ENCODE peak calls at places on chromosomes 4 and X, in five cellular contexts. G, C, A, Y and F are unnamed samples.

GRCh38 chr4:7288751-7289523 is 96.6 kb downstream of the SORCS2 start:
- DNase-seq in A (no peak), C (no peak), G (no peak), Y (no peak), F (no peak)

GRCh38 chrX:42396136-42396535 is 381.8 kb downstream of the PPP1R2C start:
- DNase-seq in Y (no peak), A (no peak), C (no peak), G (no peak), F (no peak)

GRCh38 chrX:105552395-105552794 is 269.9 kb upstream of the NRK start:
- DNase-seq in C (no peak), Y (no peak), G (no peak), A (no peak), F (no peak)

GRCh38 chrX:71941145-71941544 is 30.5 kb downstream of the NHSL2 start:
- DNase-seq in C (no peak), Y (no peak), A (no peak), G (no peak), F (no peak)

GRCh38 chr4:155047755-155048154 is 160.7 kb upstream of the NPY2R start:
- DNase-seq in G (no peak), C (no peak), A (no peak), Y (peak), F (no peak)

GRCh38 chr4:86939123-86939522 is 4.3 kb downstream of the AFF1 start:
- DNase-seq in A (no peak), C (no peak), Y (no peak), G (no peak), F (no peak)

GRCh38 chr4:147862043-147862692 is 130.3 kb downstream of the ARHGAP10 start:
- DNase-seq in Y (no peak), G (no peak), C (no peak), A (no peak), F (no peak)

GRCh38 chr4:7254736-7255487 is 62.6 kb downstream of the SORCS2 start:
- DNase-seq in Y (no peak), C (no peak), G (no peak), A (no peak), F (no peak)

GRCh38 chrX:134533952-134534351 is 74.0 kb downstream of the HPRT1 start:
- DNase-seq in A (no peak), G (no peak), Y (no peak), C (no peak), F (no peak)

GRCh38 chrX:70454441-70455365 is 10.1 kb downstream of the DLG3 start:
- DNase-seq in Y (no peak), A (peak), C (peak), G (peak), F (peak)

GRCh38 chr4:71680706-71681105 is 103.2 kb downstream of the GC start:
- DNase-seq in A (no peak), G (no peak), C (no peak), Y (no peak), F (no peak)

GRCh38 chr4:15805583-15806517 is 27.7 kb downstream of the CD38 start:
- DNase-seq in A (no peak), G (peak), Y (peak), C (peak), F (no peak)

GRCh38 chrX:98548550-98548949 is 1664.8 kb downstream of the RPA4 start:
- DNase-seq in C (no peak), Y (no peak), G (no peak), A (no peak), F (no peak)

GRCh38 chr4:64539234-64539849 is 130.1 kb upstream of the TECRL start:
- DNase-seq in Y (peak), A (no peak), G (peak), C (peak), F (no peak)

GRCh38 chr4:160877087-160877790 is 1286.6 kb downstream of the FSTL5 start:
- DNase-seq in A (no peak), Y (no peak), G (no peak), C (no peak), F (no peak)
- TF ChIP-seq CTCF in A (no peak), Y (no peak), G (no peak), C (no peak), F (no peak)

DNA sequence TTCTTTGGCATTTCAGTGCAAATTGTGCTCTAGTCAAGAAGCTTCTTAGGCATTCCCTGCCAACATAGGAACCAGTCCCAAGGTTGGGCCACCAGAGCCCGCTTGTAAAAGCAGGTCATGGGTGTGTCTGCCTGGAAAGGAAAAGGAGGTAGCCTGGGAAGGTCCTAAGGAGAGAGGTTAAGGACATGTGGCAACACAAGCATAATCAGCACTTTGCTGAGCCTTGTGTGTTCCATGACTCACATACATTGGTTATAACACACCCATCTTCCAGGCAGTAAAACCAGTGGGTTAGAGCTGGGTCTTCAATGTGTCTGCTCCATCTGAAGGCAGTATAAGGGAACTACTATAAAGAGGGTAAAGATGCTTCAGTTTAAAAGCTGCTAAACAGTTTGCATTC is 165.0 kb downstream of the FHIP1A start:
- DNase-seq in G (no peak), C (no peak), A (peak), Y (no peak), F (no peak)
- TF ChIP-seq CTCF in G (no peak), C (no peak), A (peak), Y (no peak), F (no peak)

DNA sequence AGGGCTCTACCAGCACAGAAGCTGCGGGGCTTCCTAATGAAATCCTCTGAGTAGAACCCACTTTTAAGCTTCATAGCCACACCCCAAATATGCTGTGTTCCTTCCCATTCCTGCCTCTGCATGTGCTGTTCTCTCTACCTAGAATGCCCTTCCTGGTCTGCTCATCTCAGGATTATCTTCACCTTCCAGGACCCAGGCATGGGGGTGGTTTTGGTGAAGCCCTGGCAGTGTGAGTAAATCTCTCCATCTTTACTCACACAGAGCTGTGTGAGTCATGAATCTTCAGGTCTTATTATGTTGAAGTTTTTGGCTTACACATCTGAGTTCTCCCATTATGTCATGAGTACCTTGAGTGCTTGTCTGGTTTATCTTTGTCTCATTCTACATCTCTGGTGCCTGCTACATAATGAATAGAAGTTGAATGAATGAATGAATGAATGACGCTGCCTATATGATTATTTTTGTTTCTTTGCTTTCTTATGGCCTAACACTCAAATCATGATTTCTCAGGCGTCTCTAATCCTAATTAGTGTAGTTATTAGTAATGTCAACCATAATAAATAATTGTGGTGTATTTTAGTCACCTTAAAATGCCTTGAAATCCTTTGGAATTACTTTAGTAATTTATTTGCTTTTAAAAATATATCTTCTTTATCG is 41.9 kb downstream of the HADH start:
- DNase-seq in C (no peak), A (no peak), Y (no peak), G (no peak), F (no peak)
- TF ChIP-seq CTCF in C (no peak), A (no peak), Y (no peak), G (no peak), F (no peak)

GRCh38 chr4:117447925-117448324 is 362.5 kb upstream of the TRAM1L1 start:
- DNase-seq in C (peak), G (no peak), A (peak), Y (no peak), F (no peak)
- TF ChIP-seq CTCF in C (peak), G (peak), A (no peak), Y (peak), F (peak)

DNA sequence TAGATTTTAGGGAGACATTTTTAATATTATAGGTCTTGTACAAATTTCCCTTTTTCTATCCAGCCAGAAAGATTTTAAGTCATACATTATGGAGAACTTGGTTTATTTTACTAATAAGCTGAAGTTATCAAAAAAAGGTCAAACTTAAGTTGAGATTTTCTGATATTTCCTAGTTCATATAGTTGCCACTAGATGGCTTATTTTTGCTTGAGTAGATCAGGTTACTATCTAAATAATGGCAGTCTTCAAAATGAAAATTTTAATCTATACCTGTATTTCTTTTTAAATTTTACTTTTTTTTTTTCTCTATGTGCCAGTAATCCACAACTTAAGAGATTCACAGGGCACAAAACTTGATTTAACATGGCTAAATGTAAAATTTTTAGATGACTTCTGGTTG is 52.3 kb downstream of the USP9X start:
- DNase-seq in C (no peak), A (no peak), Y (no peak), G (no peak), F (no peak)
- TF ChIP-seq CTCF in C (peak), A (no peak), Y (peak), G (peak), F (peak)

DNA sequence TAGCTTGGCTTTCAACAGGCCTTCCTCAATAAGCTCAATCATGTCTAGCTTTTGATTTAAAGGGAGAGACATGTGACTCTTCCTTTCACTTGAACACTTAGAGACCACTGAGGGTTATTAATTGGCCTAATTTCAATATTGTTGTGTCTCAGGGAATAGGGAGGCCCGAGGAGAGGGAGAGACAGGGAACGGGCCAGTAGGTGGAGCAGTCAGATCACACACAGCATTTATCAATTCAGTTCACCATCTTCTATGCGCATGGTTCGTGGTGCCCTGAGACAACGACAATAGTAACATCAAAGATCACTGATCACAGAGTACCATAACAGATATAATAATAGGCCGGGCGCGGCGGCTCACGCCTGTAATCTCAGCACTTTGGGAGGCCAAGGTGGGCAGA is 17.8 kb downstream of the ZNF81 start:
- DNase-seq in Y (no peak), A (peak), G (no peak), C (peak), F (no peak)
- TF ChIP-seq CTCF in Y (peak), A (no peak), G (peak), C (no peak), F (peak)

DNA sequence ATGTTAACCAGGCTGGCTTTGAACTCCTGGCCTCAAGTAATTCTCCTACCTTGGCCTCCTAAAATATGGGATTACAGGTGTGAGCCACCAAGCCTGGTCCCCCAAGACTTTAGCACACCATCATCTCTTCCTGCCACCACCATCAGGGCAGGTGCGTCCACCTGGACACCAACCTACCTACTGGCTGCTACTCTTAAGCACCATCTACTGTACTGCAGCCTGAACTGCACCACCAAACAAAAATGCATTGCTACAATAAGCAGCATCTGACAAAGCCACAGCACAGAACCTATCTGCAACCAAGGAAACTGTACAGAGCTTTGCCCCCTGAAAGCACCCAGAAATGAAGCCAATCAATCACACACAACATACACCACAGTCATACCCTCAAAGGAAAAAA is 139.7 kb downstream of the EFHC2 start:
- DNase-seq in Y (no peak), C (no peak), G (no peak), A (no peak), F (no peak)
- TF ChIP-seq CTCF in Y (peak), C (no peak), G (peak), A (no peak), F (no peak)

GRCh38 chrX:53223068-53223693 is 1.8 kb downstream of the KDM5C start:
- DNase-seq in Y (no peak), A (no peak), G (no peak), C (no peak), F (no peak)
- TF ChIP-seq CTCF in Y (peak), A (no peak), G (no peak), C (no peak), F (no peak)

GRCh38 chr4:20422398-20422797 is 170.7 kb downstream of the SLIT2 start:
- DNase-seq in G (peak), A (peak), Y (no peak), C (peak), F (no peak)
- TF ChIP-seq CTCF in G (peak), A (peak), Y (peak), C (peak), F (peak)

DNA sequence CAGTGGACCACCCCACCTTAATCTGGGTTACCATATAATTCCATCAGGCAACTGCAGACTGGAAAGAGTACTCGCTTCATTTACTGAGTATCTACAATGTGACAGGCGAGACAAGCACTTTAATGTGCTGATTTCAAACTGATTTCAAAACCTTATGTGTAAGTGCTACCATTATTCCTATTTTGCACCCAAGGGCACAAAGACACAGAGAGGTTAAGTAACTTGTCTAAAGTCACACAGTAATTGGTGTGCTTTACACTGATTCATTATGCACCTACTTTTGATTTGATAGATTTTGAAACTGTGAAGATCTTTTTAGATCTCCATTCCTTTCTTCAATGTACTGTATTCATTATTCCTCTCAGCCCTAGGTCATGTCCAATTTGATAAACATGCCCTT is 192.4 kb downstream of the MGST2 start:
- DNase-seq in G (no peak), Y (no peak), A (no peak), C (no peak), F (no peak)
- TF ChIP-seq CTCF in G (no peak), Y (no peak), A (no peak), C (no peak), F (no peak)